ENCODE peak calls at places on chromosomes 7 and 10, in seven cellular contexts. E is neuronal stem cell, U is trophoblast cell, J is mesendoderm, C is IMR-90, Y is H9, S is H1. Q is an unnamed sample.

GRCh38 chr7:94276797-94277196 is 117.9 kb upstream of the COL1A2 start:
- DNase-seq in E (no peak), U (peak; percentile 48), J (peak; percentile 76), C (peak; percentile 59), Y (no peak), S (no peak), Q (peak; percentile 52)

GRCh38 chr10:103145860-103146466 is 47.1 kb downstream of the NT5C2 start:
- DNase-seq in E (no peak), U (peak; percentile 9), J (no peak), C (peak; percentile 92), Y (no peak), S (no peak), Q (peak; percentile 85)

GRCh38 chr7:154591544-154591943 is 411.4 kb downstream of the PAXIP1 start:
- DNase-seq in E (no peak), U (no peak), J (no peak), C (no peak), Y (no peak), S (no peak), Q (no peak)

GRCh38 chr7:113710310-113711106 is 208.3 kb downstream of the PPP1R3A start:
- DNase-seq in E (peak; percentile 81), U (peak; percentile 98), J (peak; percentile 93), C (peak; percentile 83), Y (peak; percentile 54), S (peak; percentile 59), Q (peak; percentile 75)

GRCh38 chr7:234712-235553 is 42.6 kb downstream of the FAM20C start:
- DNase-seq in E (no peak), U (peak; percentile 92), J (no peak), C (peak; percentile 71), Y (no peak), S (no peak), Q (peak; percentile 93)

GRCh38 chr10:13659887-13660544 is 73.3 kb downstream of the PRPF18 start:
- DNase-seq in E (peak; percentile 48), U (peak; percentile 68), J (peak; percentile 60), C (peak; percentile 50), Y (no peak), S (no peak), Q (peak; percentile 52)

GRCh38 chr7:95434501-95435421 is at the start of gene PON2:
- DNase-seq in E (peak; percentile 74), U (peak; percentile 88), J (peak; percentile 90), C (peak; percentile 72), Y (peak; percentile 87), S (peak; percentile 53), Q (peak; percentile 83)

GRCh38 chr7:128148676-128149075 is 92.4 kb upstream of the LEP start:
- DNase-seq in E (no peak), U (no peak), J (no peak), C (no peak), Y (no peak), S (no peak), Q (no peak)

GRCh38 chr10:126115861-126116260 is 219.5 kb downstream of the FANK1 start:
- DNase-seq in E (no peak), U (no peak), J (no peak), C (no peak), Y (no peak), S (no peak), Q (no peak)

GRCh38 chr10:80454526-80455460 is 683 bp downstream of the TSPAN14 start:
- DNase-seq in E (no peak), U (peak; percentile 48), J (peak; percentile 52), C (no peak), Y (peak; percentile 41), S (no peak), Q (peak; percentile 57)

GRCh38 chr10:77163670-77164348 is 473.8 kb downstream of the KCNMA1 start:
- DNase-seq in E (no peak), U (peak; percentile 49), J (peak; percentile 17), C (peak; percentile 99), Y (no peak), S (no peak), Q (peak; percentile 98)

GRCh38 chr7:22765609-22766008 is 38.6 kb downstream of the IL6 start:
- DNase-seq in E (no peak), U (no peak), J (no peak), C (no peak), Y (no peak), S (no peak), Q (no peak)

GRCh38 chr7:149850007-149850594 is 11.9 kb downstream of the ZNF862 start:
- DNase-seq in E (no peak), U (no peak), J (no peak), C (no peak), Y (no peak), S (no peak), Q (no peak)

GRCh38 chr7:8638076-8638475 is 204.7 kb downstream of the NXPH1 start:
- DNase-seq in E (no peak), U (no peak), J (no peak), C (no peak), Y (no peak), S (no peak), Q (no peak)

GRCh38 chr10:110456523-110457091 is 41.1 kb upstream of the DUSP5 start:
- DNase-seq in E (no peak), U (peak; percentile 100), J (peak; percentile 61), C (peak; percentile 67), Y (no peak), S (no peak), Q (no peak)

GRCh38 chr10:30052062-30052461 is 7.3 kb downstream of the JCAD start:
- DNase-seq in E (no peak), U (no peak), J (no peak), C (peak; percentile 80), Y (no peak), S (no peak), Q (peak; percentile 22)

GRCh38 chr10:3848768-3849643 is 64.0 kb upstream of the KLF6 start:
- DNase-seq in E (no peak), U (no peak), J (no peak), C (peak; percentile 86), Y (no peak), S (no peak), Q (no peak)

GRCh38 chr7:66281678-66282593 is 76.8 kb downstream of the TPST1 start:
- DNase-seq in E (no peak), U (no peak), J (peak; percentile 34), C (peak; percentile 98), Y (no peak), S (no peak), Q (peak; percentile 95)

GRCh38 chr7:2614646-2615330 is 17.0 kb upstream of the TTYH3 start:
- DNase-seq in E (no peak), U (no peak), J (no peak), C (no peak), Y (peak; percentile 23), S (no peak), Q (no peak)

DNA sequence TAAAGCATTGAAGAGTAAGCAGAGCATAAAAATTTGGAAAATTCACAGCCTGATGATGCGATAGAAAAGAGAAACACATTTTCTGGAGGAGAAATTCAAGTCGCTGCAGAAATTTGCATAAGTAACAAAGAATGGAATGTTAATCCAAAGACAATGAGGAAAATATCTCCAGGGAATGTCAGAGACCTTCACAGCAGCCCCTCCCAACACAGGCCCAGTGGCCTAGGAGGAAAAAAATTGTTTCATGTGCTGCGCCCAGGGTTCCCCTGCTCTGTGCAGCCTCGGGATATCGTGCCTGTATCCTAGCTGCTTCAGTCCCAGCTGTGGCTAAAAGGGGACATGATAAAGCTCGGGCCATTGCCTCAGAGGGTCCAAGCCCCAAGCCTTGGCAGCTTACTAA is 206.8 kb downstream of the TPK1 start:
- DNase-seq in E (peak; percentile 18), U (no peak), J (peak; percentile 51), C (no peak), Y (no peak), S (no peak), Q (no peak)
- H3K4ac ChIP-seq in E (no peak overlapping the region), U (no peak overlapping the region), J (no peak overlapping the region), C (no peak overlapping the region), Y (no peak overlapping the region), S (no peak overlapping the region), Q (no peak overlapping the region)

DNA sequence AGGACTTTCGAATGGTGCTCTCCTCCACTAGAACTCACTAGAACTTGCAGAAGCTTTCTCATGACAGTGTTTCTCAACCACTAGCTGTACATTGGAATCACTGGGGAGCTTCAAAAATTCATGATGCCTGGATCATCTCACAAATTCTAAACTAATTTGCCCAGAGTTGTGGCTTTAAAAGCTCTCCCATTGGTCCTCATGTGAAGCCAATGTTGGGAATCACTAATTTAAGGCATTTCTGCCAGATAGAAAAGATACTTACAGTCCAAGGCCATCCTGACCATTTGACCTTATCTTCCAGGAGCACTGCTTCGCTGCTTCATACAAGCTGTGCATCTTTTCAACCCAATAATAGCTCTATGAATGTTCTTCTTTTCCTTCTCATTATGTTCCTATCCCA is 12.8 kb downstream of the OR2AE1 start:
- DNase-seq in E (no peak), U (no peak), J (peak; percentile 56), C (no peak), Y (no peak), S (no peak), Q (peak; percentile 5)
- H3K4ac ChIP-seq in E (no peak overlapping the region), U (no peak overlapping the region), J (no peak overlapping the region), C (no peak overlapping the region), Y (no peak overlapping the region), S (no peak overlapping the region), Q (no peak overlapping the region)

GRCh38 chr10:69829792-69830191 is 28.1 kb downstream of the COL13A1 start:
- DNase-seq in E (no peak), U (no peak), J (no peak), C (no peak), Y (no peak), S (no peak), Q (no peak)

GRCh38 chr10:69826094-69826493 is 24.4 kb downstream of the COL13A1 start:
- DNase-seq in E (no peak), U (no peak), J (no peak), C (no peak), Y (no peak), S (no peak), Q (no peak)

GRCh38 chr10:69825604-69826003 is 23.9 kb downstream of the COL13A1 start:
- DNase-seq in E (no peak), U (no peak), J (no peak), C (no peak), Y (no peak), S (no peak), Q (no peak)

GRCh38 chr10:69828115-69828870 is 26.6 kb downstream of the COL13A1 start:
- DNase-seq in E (no peak), U (no peak), J (no peak), C (no peak), Y (no peak), S (no peak), Q (no peak)

DNA sequence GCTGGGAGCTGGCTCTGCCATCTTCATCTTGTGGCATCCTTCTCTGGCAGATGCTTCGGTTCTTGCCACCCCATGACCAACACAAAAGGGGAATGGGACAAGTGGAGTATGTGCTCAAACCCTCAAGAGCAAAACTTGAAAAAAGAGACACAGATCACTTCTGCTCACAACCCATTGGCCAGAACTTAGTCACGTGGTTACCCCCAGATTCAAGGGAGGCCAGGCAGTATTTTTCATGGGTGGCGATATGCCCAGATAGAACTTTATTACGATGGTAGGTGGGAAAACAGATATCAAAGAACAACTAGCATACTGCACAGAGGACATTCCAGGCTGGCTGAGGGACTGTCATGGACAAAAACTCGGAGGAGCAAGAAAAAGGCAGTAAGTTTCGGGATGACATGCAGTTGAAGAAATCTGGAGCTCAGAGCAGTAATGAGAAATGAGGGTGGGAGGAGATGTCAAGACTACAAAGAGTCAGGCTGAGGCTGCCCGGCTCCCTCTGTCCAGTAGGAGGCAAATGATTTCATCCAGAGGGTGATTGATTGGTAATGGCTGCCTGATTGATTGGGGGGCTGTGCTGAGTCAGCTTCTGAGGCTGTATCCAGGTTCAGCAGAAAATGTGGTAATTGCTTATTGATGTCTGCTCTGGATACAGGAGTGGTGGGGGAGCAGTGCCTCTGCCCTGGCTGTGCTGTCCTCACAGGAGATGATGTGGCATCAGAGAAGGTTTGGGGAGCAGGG is 25.3 kb downstream of the COL13A1 start:
- DNase-seq in E (no peak), U (no peak), J (no peak), C (no peak), Y (no peak), S (no peak), Q (no peak)
- H3K4ac ChIP-seq in E (no peak overlapping the region), U (no peak overlapping the region), J (no peak overlapping the region), C (no peak overlapping the region), Y (no peak overlapping the region), S (no peak overlapping the region), Q (no peak overlapping the region)

GRCh38 chr7:117259626-117260025 is 63.2 kb downstream of the WNT2 start:
- DNase-seq in E (no peak), U (peak; percentile 21), J (no peak), C (peak; percentile 53), Y (no peak), S (no peak), Q (peak; percentile 41)
- H3K4ac ChIP-seq in E (no peak overlapping the region), U (no peak overlapping the region), J (no peak overlapping the region), C (peak overlapping the region; percentile 73), Y (no peak overlapping the region), S (no peak overlapping the region), Q (no peak overlapping the region)